ENCODE peak calls at places on chromosomes 2 and 18, in eight cellular contexts. One of them, this sample, is unnamed.

GRCh38 chr2:178924817-178925216 is 117.6 kb upstream of the TTN start:
- DNase-seq in astrocyte: no peak
- DNase-seq in kidney epithelial cell: no peak
- DNase-seq in foreskin fibroblast: no peak
- DNase-seq in astrocyte of the cerebellum: no peak
- DNase-seq in H9: no peak
- DNase-seq in tibial artery: no peak
- DNase-seq in cardiac muscle cell: no peak
- DNase-seq in this sample: no peak

GRCh38 chr2:191693778-191694177 is 15.8 kb downstream of the NABP1 start:
- DNase-seq in H9: no peak
- DNase-seq in kidney epithelial cell: no peak
- DNase-seq in astrocyte of the cerebellum: no peak
- DNase-seq in foreskin fibroblast: no peak
- DNase-seq in cardiac muscle cell: no peak
- DNase-seq in tibial artery: no peak
- DNase-seq in astrocyte: no peak
- DNase-seq in this sample: no peak

GRCh38 chr2:85503168-85503610 is 35.8 kb upstream of the MAT2A start:
- DNase-seq in kidney epithelial cell: no peak
- DNase-seq in astrocyte: no peak
- DNase-seq in tibial artery: no peak
- DNase-seq in H9: no peak
- DNase-seq in cardiac muscle cell: no peak
- DNase-seq in foreskin fibroblast: no peak
- DNase-seq in astrocyte of the cerebellum: no peak
- DNase-seq in this sample: no peak

GRCh38 chr2:139354518-139354917 is 574.3 kb upstream of the NXPH2 start:
- DNase-seq in H9: no peak
- DNase-seq in foreskin fibroblast: no peak
- DNase-seq in cardiac muscle cell: no peak
- DNase-seq in tibial artery: no peak
- DNase-seq in astrocyte: no peak
- DNase-seq in kidney epithelial cell: no peak
- DNase-seq in astrocyte of the cerebellum: no peak
- DNase-seq in this sample: no peak

GRCh38 chr2:185208261-185208660 is 530.3 kb upstream of the FSIP2 start:
- DNase-seq in astrocyte of the cerebellum: peak; percentile 50
- DNase-seq in astrocyte: peak; percentile 18
- DNase-seq in tibial artery: no peak
- DNase-seq in kidney epithelial cell: no peak
- DNase-seq in H9: peak; percentile 66
- DNase-seq in cardiac muscle cell: peak; percentile 77
- DNase-seq in foreskin fibroblast: no peak
- DNase-seq in this sample: no peak

GRCh38 chr18:50439460-50440015 is 64.7 kb downstream of the SKA1 start:
- DNase-seq in kidney epithelial cell: no peak
- DNase-seq in astrocyte of the cerebellum: no peak
- DNase-seq in tibial artery: no peak
- DNase-seq in astrocyte: no peak
- DNase-seq in H9: no peak
- DNase-seq in foreskin fibroblast: no peak
- DNase-seq in cardiac muscle cell: no peak
- DNase-seq in this sample: no peak

GRCh38 chr2:15265889-15266288 is 295.2 kb downstream of the NBAS start:
- DNase-seq in astrocyte: no peak
- DNase-seq in H9: no peak
- DNase-seq in astrocyte of the cerebellum: no peak
- DNase-seq in tibial artery: no peak
- DNase-seq in kidney epithelial cell: no peak
- DNase-seq in cardiac muscle cell: no peak
- DNase-seq in foreskin fibroblast: no peak
- DNase-seq in this sample: no peak

GRCh38 chr18:67104700-67105284 is 411.7 kb downstream of the DSEL start:
- DNase-seq in tibial artery: peak; percentile 61
- DNase-seq in kidney epithelial cell: peak; percentile 39
- DNase-seq in astrocyte of the cerebellum: peak; percentile 45
- DNase-seq in H9: peak; percentile 67
- DNase-seq in foreskin fibroblast: peak; percentile 25
- DNase-seq in cardiac muscle cell: peak; percentile 76
- DNase-seq in astrocyte: peak; percentile 52
- DNase-seq in this sample: peak; percentile 8

GRCh38 chr2:120888851-120889250 is 153.2 kb downstream of the GLI2 start:
- DNase-seq in tibial artery: no peak
- DNase-seq in H9: no peak
- DNase-seq in foreskin fibroblast: no peak
- DNase-seq in astrocyte of the cerebellum: no peak
- DNase-seq in kidney epithelial cell: no peak
- DNase-seq in astrocyte: no peak
- DNase-seq in cardiac muscle cell: no peak
- DNase-seq in this sample: no peak

GRCh38 chr2:197079832-197080555 is 153.5 kb upstream of the PGAP1 start:
- DNase-seq in kidney epithelial cell: no peak
- DNase-seq in foreskin fibroblast: no peak
- DNase-seq in H9: no peak
- DNase-seq in cardiac muscle cell: no peak
- DNase-seq in astrocyte of the cerebellum: peak; percentile 59
- DNase-seq in tibial artery: no peak
- DNase-seq in astrocyte: peak; percentile 75
- DNase-seq in this sample: no peak

DNA sequence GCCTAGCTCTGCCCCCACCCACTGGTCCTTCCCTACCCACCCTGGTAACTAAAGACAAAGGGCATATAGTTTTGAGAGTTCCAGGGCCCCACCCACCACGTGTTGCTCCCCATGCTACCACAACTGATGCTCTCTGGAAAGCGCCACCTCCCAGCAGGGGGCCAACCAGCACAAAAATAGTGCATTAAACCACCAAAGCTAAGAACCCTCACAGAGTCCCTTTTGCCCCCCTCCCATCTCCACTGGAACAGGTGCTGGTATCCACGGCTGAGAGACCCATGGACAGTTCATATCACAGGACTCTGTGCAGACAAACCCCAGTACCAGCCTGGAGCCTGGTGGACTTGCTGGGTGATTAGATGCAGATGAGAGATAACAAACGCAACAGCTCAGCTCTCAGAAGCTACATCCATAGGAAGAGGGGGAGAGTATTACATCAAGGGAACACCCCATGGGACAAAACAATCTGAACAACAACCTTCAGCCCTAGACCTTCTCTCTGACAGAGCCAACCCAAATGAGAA is 715.9 kb downstream of the NUP35 start:
- DNase-seq in foreskin fibroblast: no peak
- DNase-seq in astrocyte: no peak
- DNase-seq in kidney epithelial cell: no peak
- DNase-seq in H9: no peak
- DNase-seq in tibial artery: no peak
- DNase-seq in astrocyte of the cerebellum: no peak
- DNase-seq in cardiac muscle cell: no peak
- DNase-seq in this sample: no peak
- TF ChIP-seq CTCF in foreskin fibroblast: no peak
- TF ChIP-seq CTCF in astrocyte: no peak
- TF ChIP-seq CTCF in kidney epithelial cell: no peak
- TF ChIP-seq CTCF in H9: no peak
- TF ChIP-seq CTCF in tibial artery: no peak
- TF ChIP-seq CTCF in astrocyte of the cerebellum: no peak
- TF ChIP-seq CTCF in cardiac muscle cell: no peak
- TF ChIP-seq CTCF in this sample: no peak

GRCh38 chr2:129741165-129741564 is 238.3 kb upstream of the RAB6C start:
- DNase-seq in foreskin fibroblast: no peak
- DNase-seq in tibial artery: no peak
- DNase-seq in astrocyte of the cerebellum: no peak
- DNase-seq in H9: no peak
- DNase-seq in kidney epithelial cell: no peak
- DNase-seq in cardiac muscle cell: no peak
- DNase-seq in astrocyte: no peak
- DNase-seq in this sample: no peak

GRCh38 chr2:129741623-129742022 is 237.8 kb upstream of the RAB6C start:
- DNase-seq in tibial artery: no peak
- DNase-seq in astrocyte: no peak
- DNase-seq in foreskin fibroblast: no peak
- DNase-seq in kidney epithelial cell: no peak
- DNase-seq in astrocyte of the cerebellum: no peak
- DNase-seq in cardiac muscle cell: no peak
- DNase-seq in H9: no peak
- DNase-seq in this sample: no peak

GRCh38 chr2:129744141-129744540 is 235.3 kb upstream of the RAB6C start:
- DNase-seq in cardiac muscle cell: no peak
- DNase-seq in tibial artery: no peak
- DNase-seq in astrocyte of the cerebellum: no peak
- DNase-seq in astrocyte: no peak
- DNase-seq in foreskin fibroblast: no peak
- DNase-seq in H9: no peak
- DNase-seq in kidney epithelial cell: no peak
- DNase-seq in this sample: no peak

GRCh38 chr2:129740504-129740903 is 239.0 kb upstream of the RAB6C start:
- DNase-seq in astrocyte of the cerebellum: no peak
- DNase-seq in H9: no peak
- DNase-seq in foreskin fibroblast: no peak
- DNase-seq in kidney epithelial cell: no peak
- DNase-seq in astrocyte: no peak
- DNase-seq in cardiac muscle cell: no peak
- DNase-seq in tibial artery: no peak
- DNase-seq in this sample: no peak

DNA sequence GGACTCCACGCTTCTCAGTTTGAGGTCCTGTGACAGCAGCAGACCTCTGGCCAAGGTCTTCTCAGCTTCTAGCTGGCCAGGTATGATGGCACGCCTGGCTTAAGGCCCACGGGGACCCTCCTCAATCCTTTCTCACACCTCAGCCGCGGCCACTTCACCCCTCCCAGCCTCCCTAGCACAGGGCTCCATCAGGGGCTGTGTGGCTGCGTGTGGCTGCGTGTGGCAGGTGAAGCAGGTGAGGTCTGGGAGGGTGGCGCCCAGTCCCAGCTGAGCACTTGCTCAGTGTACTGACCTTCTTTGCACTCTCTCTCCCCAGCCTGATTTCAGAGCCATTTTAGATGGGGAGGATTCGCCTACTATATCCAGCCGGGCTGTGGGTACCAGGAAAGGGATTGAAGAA is 237.1 kb upstream of the RAB6C start:
- DNase-seq in cardiac muscle cell: no peak
- DNase-seq in foreskin fibroblast: no peak
- DNase-seq in tibial artery: no peak
- DNase-seq in kidney epithelial cell: no peak
- DNase-seq in H9: no peak
- DNase-seq in astrocyte: no peak
- DNase-seq in astrocyte of the cerebellum: no peak
- DNase-seq in this sample: no peak
- TF ChIP-seq CTCF in cardiac muscle cell: no peak
- TF ChIP-seq CTCF in foreskin fibroblast: no peak
- TF ChIP-seq CTCF in tibial artery: no peak
- TF ChIP-seq CTCF in kidney epithelial cell: no peak
- TF ChIP-seq CTCF in H9: no peak
- TF ChIP-seq CTCF in astrocyte: no peak
- TF ChIP-seq CTCF in astrocyte of the cerebellum: no peak
- TF ChIP-seq CTCF in this sample: no peak

DNA sequence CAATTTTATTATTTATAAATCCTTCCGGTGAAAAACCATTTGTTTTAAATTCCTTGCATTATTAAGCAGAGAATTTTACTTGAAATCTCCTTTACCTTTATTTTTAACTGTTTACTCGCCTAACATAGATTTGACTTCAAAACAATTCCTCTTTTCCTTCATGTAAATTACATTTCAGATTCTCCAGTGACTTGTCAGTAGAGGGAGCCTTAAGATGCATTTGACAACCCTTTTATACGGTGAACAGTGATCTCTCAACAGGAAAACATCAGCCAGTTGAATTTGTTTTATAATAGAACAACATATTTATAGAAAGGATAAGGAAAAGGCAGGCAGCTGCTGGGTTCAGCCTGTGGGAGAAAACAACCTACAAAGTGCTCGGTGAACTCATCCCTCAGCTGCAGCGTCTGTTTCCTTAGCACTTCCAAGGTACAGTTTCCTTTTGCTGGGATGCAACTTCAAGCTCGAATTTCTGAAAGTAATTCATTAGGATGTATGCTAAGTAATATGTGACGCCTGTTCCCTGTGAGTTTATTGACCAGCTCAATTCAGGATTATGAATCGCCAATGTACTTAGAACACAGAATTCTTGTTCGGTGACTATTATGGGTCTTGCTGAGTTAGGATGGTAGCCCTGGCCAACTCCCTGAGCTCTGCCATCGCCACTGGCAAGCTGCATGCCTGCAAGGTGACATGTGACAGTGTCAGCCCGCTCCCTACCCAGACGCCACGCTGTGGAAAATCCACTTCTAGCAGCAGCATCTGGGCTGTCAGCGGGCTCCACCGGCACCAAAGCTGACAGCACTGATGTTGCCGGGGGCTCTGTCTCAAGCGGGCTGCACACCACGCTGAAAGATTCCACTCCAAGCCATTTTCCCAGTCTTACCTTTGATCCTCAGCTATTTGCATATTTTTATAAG is 100.9 kb downstream of the MYT1L start:
- DNase-seq in astrocyte: no peak
- DNase-seq in kidney epithelial cell: no peak
- DNase-seq in H9: no peak
- DNase-seq in astrocyte of the cerebellum: no peak
- DNase-seq in foreskin fibroblast: no peak
- DNase-seq in tibial artery: no peak
- DNase-seq in cardiac muscle cell: peak; percentile 4
- DNase-seq in this sample: no peak
- TF ChIP-seq CTCF in astrocyte: no peak
- TF ChIP-seq CTCF in kidney epithelial cell: peak; percentile 22
- TF ChIP-seq CTCF in H9: peak; percentile 41
- TF ChIP-seq CTCF in astrocyte of the cerebellum: no peak
- TF ChIP-seq CTCF in foreskin fibroblast: no peak
- TF ChIP-seq CTCF in tibial artery: no peak
- TF ChIP-seq CTCF in cardiac muscle cell: no peak
- TF ChIP-seq CTCF in this sample: no peak

DNA sequence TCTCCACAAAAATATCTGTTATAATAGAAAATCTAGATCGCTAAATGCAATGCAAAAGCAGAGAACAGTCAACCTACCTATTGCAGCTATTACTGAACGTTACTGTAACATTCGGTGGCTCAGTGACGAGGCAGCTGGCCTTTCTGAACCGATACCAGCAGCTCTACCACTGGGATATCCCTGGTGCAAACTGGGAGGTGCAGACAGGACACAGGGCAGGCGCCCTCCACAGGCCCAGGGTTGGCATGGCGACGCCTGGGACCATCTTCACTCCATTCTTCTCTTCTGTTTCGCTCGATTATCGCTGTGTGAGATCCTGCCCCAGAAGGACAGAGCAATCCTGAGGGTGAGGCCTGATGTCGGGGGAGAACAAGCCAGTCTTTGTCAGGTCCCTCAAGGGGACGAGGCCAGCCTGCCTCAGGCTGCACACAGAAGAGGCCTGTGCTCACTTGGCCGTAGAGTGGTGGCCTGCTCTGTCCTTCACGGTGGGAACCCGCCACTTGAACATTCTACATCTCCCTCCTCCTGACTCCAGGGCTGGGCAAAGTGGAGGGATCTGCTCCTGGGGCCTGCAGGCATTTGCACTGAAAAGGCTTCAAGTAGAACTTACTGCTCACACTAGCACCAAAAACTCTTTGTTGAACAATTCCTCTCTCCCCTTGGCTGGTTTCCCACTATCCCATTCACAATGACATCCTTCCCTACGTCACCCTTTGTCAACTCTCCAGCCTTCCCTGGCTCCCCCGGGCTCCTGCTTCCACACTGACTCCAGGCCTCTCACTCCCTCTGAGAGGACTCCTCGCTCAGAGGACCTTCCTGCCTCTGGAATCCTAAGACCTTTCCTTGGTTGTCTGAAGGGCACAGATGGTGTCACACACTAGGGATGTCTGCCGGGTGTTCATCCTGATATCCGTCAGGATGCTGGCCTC is 49.7 kb downstream of the CYRIA start:
- DNase-seq in foreskin fibroblast: no peak
- DNase-seq in H9: peak; percentile 54
- DNase-seq in astrocyte: no peak
- DNase-seq in cardiac muscle cell: no peak
- DNase-seq in astrocyte of the cerebellum: no peak
- DNase-seq in tibial artery: no peak
- DNase-seq in kidney epithelial cell: no peak
- DNase-seq in this sample: no peak
- TF ChIP-seq CTCF in foreskin fibroblast: no peak
- TF ChIP-seq CTCF in H9: peak; percentile 53
- TF ChIP-seq CTCF in astrocyte: no peak
- TF ChIP-seq CTCF in cardiac muscle cell: no peak
- TF ChIP-seq CTCF in astrocyte of the cerebellum: no peak
- TF ChIP-seq CTCF in tibial artery: no peak
- TF ChIP-seq CTCF in kidney epithelial cell: no peak
- TF ChIP-seq CTCF in this sample: peak; percentile 2

This sample was measured in GM12864.